ENCODE peak calls at places on chromosomes 1 and 21, in eight cellular contexts. One of them, this sample, is unnamed.

GRCh38 chr21:44999972-45000636 is 60.3 kb downstream of the SLX9 start:
- DNase-seq in GM23338: no peak
- DNase-seq in heart left ventricle: no peak
- DNase-seq in MCF 10A: no peak
- DNase-seq in fibroblast of lung: no peak
- DNase-seq in esophagus muscularis mucosa: no peak
- DNase-seq in type B pancreatic cell: no peak
- DNase-seq in IMR-90: no peak
- DNase-seq in this sample: no peak

GRCh38 chr1:223712856-223713494 is 636 bp downstream of the CAPN2 start:
- DNase-seq in IMR-90: no peak
- DNase-seq in fibroblast of lung: no peak
- DNase-seq in MCF 10A: peak
- DNase-seq in heart left ventricle: peak
- DNase-seq in type B pancreatic cell: no peak
- DNase-seq in GM23338: no peak
- DNase-seq in esophagus muscularis mucosa: no peak
- DNase-seq in this sample: no peak

GRCh38 chr1:74772945-74773344 is 40.0 kb downstream of the TYW3 start:
- DNase-seq in fibroblast of lung: peak
- DNase-seq in type B pancreatic cell: no peak
- DNase-seq in esophagus muscularis mucosa: no peak
- DNase-seq in MCF 10A: peak
- DNase-seq in IMR-90: peak
- DNase-seq in heart left ventricle: no peak
- DNase-seq in GM23338: no peak
- DNase-seq in this sample: peak

GRCh38 chr21:17513214-17514123 is 626 bp downstream of the CXADR start:
- DNase-seq in GM23338: peak
- DNase-seq in fibroblast of lung: peak
- DNase-seq in heart left ventricle: peak
- DNase-seq in MCF 10A: peak
- DNase-seq in type B pancreatic cell: peak
- DNase-seq in esophagus muscularis mucosa: no peak
- DNase-seq in IMR-90: no peak
- DNase-seq in this sample: no peak

GRCh38 chr1:41799723-41800122 is 119.0 kb downstream of the HIVEP3 start:
- DNase-seq in IMR-90: peak
- DNase-seq in GM23338: no peak
- DNase-seq in MCF 10A: peak
- DNase-seq in heart left ventricle: no peak
- DNase-seq in esophagus muscularis mucosa: no peak
- DNase-seq in type B pancreatic cell: no peak
- DNase-seq in fibroblast of lung: peak
- DNase-seq in this sample: no peak

GRCh38 chr21:36964832-36965719 is 1.4 kb downstream of the HLCS start:
- DNase-seq in fibroblast of lung: peak
- DNase-seq in heart left ventricle: no peak
- DNase-seq in esophagus muscularis mucosa: no peak
- DNase-seq in MCF 10A: no peak
- DNase-seq in type B pancreatic cell: no peak
- DNase-seq in IMR-90: no peak
- DNase-seq in GM23338: no peak
- DNase-seq in this sample: no peak

GRCh38 chr1:78483903-78484302 is 6.9 kb upstream of the PTGFR start:
- DNase-seq in MCF 10A: peak
- DNase-seq in type B pancreatic cell: no peak
- DNase-seq in fibroblast of lung: peak
- DNase-seq in esophagus muscularis mucosa: no peak
- DNase-seq in GM23338: peak
- DNase-seq in IMR-90: peak
- DNase-seq in heart left ventricle: no peak
- DNase-seq in this sample: no peak

GRCh38 chr1:152071123-152071522 is 17.7 kb downstream of the TCHHL1 start:
- DNase-seq in MCF 10A: no peak
- DNase-seq in esophagus muscularis mucosa: no peak
- DNase-seq in GM23338: no peak
- DNase-seq in type B pancreatic cell: no peak
- DNase-seq in heart left ventricle: no peak
- DNase-seq in IMR-90: no peak
- DNase-seq in fibroblast of lung: no peak
- DNase-seq in this sample: no peak

GRCh38 chr1:2229921-2230700 is 2.0 kb downstream of the SKI start:
- DNase-seq in IMR-90: peak
- DNase-seq in GM23338: peak
- DNase-seq in type B pancreatic cell: peak
- DNase-seq in MCF 10A: peak
- DNase-seq in esophagus muscularis mucosa: no peak
- DNase-seq in heart left ventricle: peak
- DNase-seq in fibroblast of lung: peak
- DNase-seq in this sample: no peak

GRCh38 chr1:47765742-47766485 is 231.3 kb downstream of the TRABD2B start:
- DNase-seq in IMR-90: no peak
- DNase-seq in esophagus muscularis mucosa: no peak
- DNase-seq in type B pancreatic cell: no peak
- DNase-seq in fibroblast of lung: no peak
- DNase-seq in GM23338: peak
- DNase-seq in heart left ventricle: no peak
- DNase-seq in MCF 10A: no peak
- DNase-seq in this sample: no peak
- TF ChIP-seq CTCF in IMR-90: no peak
- TF ChIP-seq CTCF in esophagus muscularis mucosa: no peak
- TF ChIP-seq CTCF in type B pancreatic cell: no peak
- TF ChIP-seq CTCF in fibroblast of lung: no peak
- TF ChIP-seq CTCF in GM23338: peak
- TF ChIP-seq CTCF in heart left ventricle: no peak
- TF ChIP-seq CTCF in MCF 10A: no peak
- TF ChIP-seq CTCF in this sample: no peak

GRCh38 chr1:82777240-82777639 is 976.5 kb downstream of the ADGRL2 start:
- DNase-seq in IMR-90: no peak
- DNase-seq in GM23338: no peak
- DNase-seq in esophagus muscularis mucosa: no peak
- DNase-seq in fibroblast of lung: no peak
- DNase-seq in type B pancreatic cell: no peak
- DNase-seq in heart left ventricle: no peak
- DNase-seq in MCF 10A: no peak
- DNase-seq in this sample: no peak

GRCh38 chr1:82782599-82782998 is 981.9 kb downstream of the ADGRL2 start:
- DNase-seq in GM23338: no peak
- DNase-seq in esophagus muscularis mucosa: no peak
- DNase-seq in IMR-90: no peak
- DNase-seq in heart left ventricle: no peak
- DNase-seq in type B pancreatic cell: no peak
- DNase-seq in MCF 10A: no peak
- DNase-seq in fibroblast of lung: no peak
- DNase-seq in this sample: no peak

GRCh38 chr1:82783025-82783424 is 982.3 kb downstream of the ADGRL2 start:
- DNase-seq in heart left ventricle: no peak
- DNase-seq in esophagus muscularis mucosa: no peak
- DNase-seq in MCF 10A: peak
- DNase-seq in GM23338: no peak
- DNase-seq in IMR-90: no peak
- DNase-seq in type B pancreatic cell: no peak
- DNase-seq in fibroblast of lung: peak
- DNase-seq in this sample: no peak

GRCh38 chr1:82775402-82776000 is 974.8 kb downstream of the ADGRL2 start:
- DNase-seq in esophagus muscularis mucosa: no peak
- DNase-seq in IMR-90: no peak
- DNase-seq in heart left ventricle: no peak
- DNase-seq in MCF 10A: peak
- DNase-seq in GM23338: peak
- DNase-seq in fibroblast of lung: peak
- DNase-seq in type B pancreatic cell: no peak
- DNase-seq in this sample: no peak

GRCh38 chr1:82778612-82779011 is 977.9 kb downstream of the ADGRL2 start:
- DNase-seq in esophagus muscularis mucosa: no peak
- DNase-seq in fibroblast of lung: no peak
- DNase-seq in MCF 10A: peak
- DNase-seq in IMR-90: no peak
- DNase-seq in type B pancreatic cell: no peak
- DNase-seq in GM23338: peak
- DNase-seq in heart left ventricle: no peak
- DNase-seq in this sample: no peak
- TF ChIP-seq CTCF in esophagus muscularis mucosa: no peak
- TF ChIP-seq CTCF in fibroblast of lung: no peak
- TF ChIP-seq CTCF in MCF 10A: no peak
- TF ChIP-seq CTCF in IMR-90: no peak
- TF ChIP-seq CTCF in type B pancreatic cell: peak
- TF ChIP-seq CTCF in GM23338: peak
- TF ChIP-seq CTCF in heart left ventricle: no peak
- TF ChIP-seq CTCF in this sample: no peak

DNA sequence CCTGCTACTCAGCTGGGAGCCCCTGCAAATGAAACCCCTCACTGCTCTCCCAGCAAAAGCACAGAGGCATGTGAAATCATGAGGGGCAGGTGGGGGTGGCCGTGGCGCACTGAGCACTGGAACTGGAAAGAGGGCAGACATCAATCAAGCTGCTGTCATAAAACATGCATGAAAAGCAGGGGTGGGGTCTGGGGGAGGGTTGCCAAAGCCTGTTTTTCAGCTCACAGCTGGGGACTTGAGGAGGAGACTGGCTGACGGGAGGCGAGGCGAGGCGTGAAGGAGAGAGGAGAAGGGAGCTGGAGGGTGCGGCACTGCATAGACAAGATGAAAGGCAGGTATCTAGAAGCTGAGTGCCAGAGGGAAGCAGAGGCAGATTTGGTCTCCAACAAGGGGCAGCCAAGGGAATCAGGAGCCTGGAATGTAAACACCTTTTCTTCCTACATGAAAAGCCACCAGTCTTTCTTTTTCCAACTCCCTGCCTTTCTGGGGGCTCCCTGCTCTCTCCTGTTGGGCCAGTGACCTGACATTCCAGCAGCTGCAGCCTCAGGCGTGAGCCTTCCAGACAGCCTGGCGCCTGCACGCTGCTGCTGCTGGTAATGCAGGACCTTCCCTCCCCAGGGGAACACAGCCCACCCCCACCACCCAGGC is 87.0 kb downstream of the NMNAT2 start:
- DNase-seq in fibroblast of lung: no peak
- DNase-seq in type B pancreatic cell: peak
- DNase-seq in IMR-90: no peak
- DNase-seq in MCF 10A: no peak
- DNase-seq in heart left ventricle: no peak
- DNase-seq in GM23338: peak
- DNase-seq in esophagus muscularis mucosa: no peak
- DNase-seq in this sample: no peak
- TF ChIP-seq CTCF in fibroblast of lung: no peak
- TF ChIP-seq CTCF in type B pancreatic cell: peak
- TF ChIP-seq CTCF in IMR-90: no peak
- TF ChIP-seq CTCF in MCF 10A: no peak
- TF ChIP-seq CTCF in heart left ventricle: no peak
- TF ChIP-seq CTCF in GM23338: peak
- TF ChIP-seq CTCF in esophagus muscularis mucosa: no peak
- TF ChIP-seq CTCF in this sample: no peak

GRCh38 chr21:46127239-46128105 is 27.9 kb downstream of the FTCD start:
- DNase-seq in GM23338: no peak
- DNase-seq in heart left ventricle: peak
- DNase-seq in MCF 10A: no peak
- DNase-seq in esophagus muscularis mucosa: no peak
- DNase-seq in fibroblast of lung: no peak
- DNase-seq in IMR-90: no peak
- DNase-seq in type B pancreatic cell: no peak
- DNase-seq in this sample: no peak

GRCh38 chr21:46129846-46130651 is 25.3 kb downstream of the FTCD start:
- DNase-seq in type B pancreatic cell: no peak
- DNase-seq in fibroblast of lung: no peak
- DNase-seq in MCF 10A: no peak
- DNase-seq in esophagus muscularis mucosa: no peak
- DNase-seq in heart left ventricle: no peak
- DNase-seq in IMR-90: no peak
- DNase-seq in GM23338: no peak
- DNase-seq in this sample: no peak

GRCh38 chr21:46130721-46131720 is 24.4 kb downstream of the FTCD start:
- DNase-seq in IMR-90: no peak
- DNase-seq in MCF 10A: no peak
- DNase-seq in esophagus muscularis mucosa: no peak
- DNase-seq in heart left ventricle: no peak
- DNase-seq in GM23338: no peak
- DNase-seq in fibroblast of lung: peak
- DNase-seq in type B pancreatic cell: no peak
- DNase-seq in this sample: no peak

GRCh38 chr21:46128106-46128982 is 27.0 kb downstream of the FTCD start:
- DNase-seq in IMR-90: no peak
- DNase-seq in esophagus muscularis mucosa: no peak
- DNase-seq in MCF 10A: no peak
- DNase-seq in heart left ventricle: peak
- DNase-seq in GM23338: no peak
- DNase-seq in fibroblast of lung: peak
- DNase-seq in type B pancreatic cell: no peak
- DNase-seq in this sample: no peak

GRCh38 chr21:46128983-46129571 is 26.3 kb downstream of the FTCD start:
- DNase-seq in MCF 10A: no peak
- DNase-seq in heart left ventricle: no peak
- DNase-seq in esophagus muscularis mucosa: no peak
- DNase-seq in type B pancreatic cell: no peak
- DNase-seq in fibroblast of lung: no peak
- DNase-seq in GM23338: no peak
- DNase-seq in IMR-90: no peak
- DNase-seq in this sample: no peak
- TF ChIP-seq CTCF in MCF 10A: no peak
- TF ChIP-seq CTCF in heart left ventricle: no peak
- TF ChIP-seq CTCF in esophagus muscularis mucosa: no peak
- TF ChIP-seq CTCF in type B pancreatic cell: no peak
- TF ChIP-seq CTCF in fibroblast of lung: no peak
- TF ChIP-seq CTCF in GM23338: no peak
- TF ChIP-seq CTCF in IMR-90: no peak
- TF ChIP-seq CTCF in this sample: no peak

GRCh38 chr1:35282172-35282571 is 13.7 kb downstream of the ZMYM4 start:
- DNase-seq in heart left ventricle: no peak
- DNase-seq in esophagus muscularis mucosa: no peak
- DNase-seq in IMR-90: no peak
- DNase-seq in fibroblast of lung: no peak
- DNase-seq in type B pancreatic cell: no peak
- DNase-seq in MCF 10A: no peak
- DNase-seq in GM23338: no peak
- DNase-seq in this sample: no peak
- TF ChIP-seq CTCF in heart left ventricle: no peak
- TF ChIP-seq CTCF in esophagus muscularis mucosa: no peak
- TF ChIP-seq CTCF in IMR-90: no peak
- TF ChIP-seq CTCF in fibroblast of lung: no peak
- TF ChIP-seq CTCF in type B pancreatic cell: no peak
- TF ChIP-seq CTCF in MCF 10A: no peak
- TF ChIP-seq CTCF in GM23338: no peak
- TF ChIP-seq CTCF in this sample: no peak

DNA sequence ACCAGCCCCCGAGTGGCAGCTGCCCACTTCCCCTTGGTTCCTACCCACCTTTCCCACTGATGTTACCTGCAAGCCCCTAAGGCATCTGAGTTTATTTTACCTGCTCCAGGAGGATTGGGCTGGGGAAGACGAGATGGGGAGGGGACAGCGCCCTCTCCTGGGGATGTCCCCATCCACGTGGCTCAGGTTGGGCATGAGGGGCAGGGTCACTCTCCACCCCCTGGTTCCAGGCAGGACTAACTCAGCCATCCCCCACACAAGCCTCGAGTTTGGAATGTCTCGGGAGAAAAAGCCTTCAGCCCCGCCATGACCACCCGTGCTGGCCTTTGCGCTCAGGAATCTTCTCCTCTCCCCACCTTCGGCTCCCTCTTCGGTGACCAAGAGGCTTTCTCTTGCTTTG is 90.0 kb downstream of the ARHGEF10L start:
- DNase-seq in heart left ventricle: no peak
- DNase-seq in IMR-90: no peak
- DNase-seq in MCF 10A: no peak
- DNase-seq in esophagus muscularis mucosa: no peak
- DNase-seq in type B pancreatic cell: no peak
- DNase-seq in fibroblast of lung: no peak
- DNase-seq in GM23338: peak
- DNase-seq in this sample: no peak
- TF ChIP-seq CTCF in heart left ventricle: no peak
- TF ChIP-seq CTCF in IMR-90: peak
- TF ChIP-seq CTCF in MCF 10A: peak
- TF ChIP-seq CTCF in esophagus muscularis mucosa: peak
- TF ChIP-seq CTCF in type B pancreatic cell: peak
- TF ChIP-seq CTCF in fibroblast of lung: no peak
- TF ChIP-seq CTCF in GM23338: peak
- TF ChIP-seq CTCF in this sample: peak

This sample was measured in AG09319.